ENCODE peak calls at places on chromosome 12, in five cellular contexts. I is right atrium auricular region, G is Right ventricle myocardium inferior, M is cardiac fibroblast, E is gastrocnemius medialis. A is an unnamed sample.
A peak's percentile ranks its signal among the peaks of the same experiment; 100 is the strongest.

GRCh38 chr12:85029456-85029855 is 6.6 kb downstream of the TSPAN19 start:
- DNase-seq in I (no peak), G (no peak), M (peak; percentile 63), E (no peak), A (no peak)

GRCh38 chr12:52819021-52819420 is 5.1 kb upstream of the KRT4 start:
- DNase-seq in I (no peak), G (no peak), M (no peak), E (no peak), A (no peak)

GRCh38 chr12:31813305-31813704 is 84.5 kb upstream of the AMN1 start:
- DNase-seq in I (no peak), G (no peak), M (peak; percentile 5), E (no peak), A (no peak)

GRCh38 chr12:107986183-107986582 is 142.9 kb upstream of the WSCD2 start:
- DNase-seq in I (no peak), G (no peak), M (no peak), E (no peak), A (no peak)

GRCh38 chr12:26319511-26319910 is 124.1 kb downstream of the SSPN start:
- DNase-seq in I (peak; percentile 62), G (peak; percentile 65), M (peak; percentile 93), E (peak; percentile 35), A (peak; percentile 94)

GRCh38 chr12:6644903-6645302 is 2.3 kb downstream of the ACRBP start:
- DNase-seq in I (no peak), G (no peak), M (no peak), E (no peak), A (no peak)

GRCh38 chr12:25959069-25959961 is 833 bp downstream of the RASSF8 start:
- DNase-seq in I (peak; percentile 80), G (peak; percentile 76), M (peak; percentile 92), E (peak; percentile 40), A (no peak)

GRCh38 chr12:53659011-53659551 is 16.8 kb downstream of the ATP5MC2 start:
- DNase-seq in I (peak; percentile 82), G (no peak), M (peak; percentile 78), E (no peak), A (no peak)

GRCh38 chr12:97386133-97386581 is 76.4 kb upstream of the RMST start:
- DNase-seq in I (no peak), G (no peak), M (no peak), E (no peak), A (no peak)

GRCh38 chr12:41521872-41522379 is 333.8 kb downstream of the PDZRN4 start:
- DNase-seq in I (no peak), G (no peak), M (peak; percentile 91), E (no peak), A (no peak)

GRCh38 chr12:53695148-53696138 is 19.6 kb upstream of the ATP5MC2 start:
- DNase-seq in I (no peak), G (peak; percentile 72), M (peak; percentile 77), E (no peak), A (no peak)

GRCh38 chr12:69732088-69732487 is 6.6 kb upstream of the RAB3IP start:
- DNase-seq in I (no peak), G (no peak), M (peak; percentile 40), E (no peak), A (no peak)

GRCh38 chr12:94023879-94024278 is 124.5 kb upstream of the PLXNC1 start:
- DNase-seq in I (no peak), G (no peak), M (no peak), E (no peak), A (no peak)

GRCh38 chr12:92827836-92828431 is 101.2 kb downstream of the EEA1 start:
- DNase-seq in I (no peak), G (no peak), M (peak; percentile 75), E (no peak), A (no peak)